ENCODE peak calls at places on chromosomes 6 and 20, in seven cellular contexts. One of them, this sample, is unnamed.

GRCh38 chr6:109452181-109452580 is 3.4 kb downstream of the MICAL1 start:
- DNase-seq in COR-L47: no peak
- DNase-seq in HCEC 1CT: no peak
- DNase-seq in LHCN-M2: no peak
- DNase-seq in mesendoderm: no peak
- DNase-seq in ovary: no peak
- DNase-seq in cardiac fibroblast: no peak
- DNase-seq in this sample: no peak

GRCh38 chr20:34316191-34316814 is 13.1 kb upstream of the AHCY start:
- DNase-seq in LHCN-M2: peak
- DNase-seq in ovary: no peak
- DNase-seq in cardiac fibroblast: peak
- DNase-seq in HCEC 1CT: peak
- DNase-seq in mesendoderm: no peak
- DNase-seq in COR-L47: no peak
- DNase-seq in this sample: peak

GRCh38 chr20:3174442-3175263 is 1.3 kb upstream of the LZTS3 start:
- DNase-seq in cardiac fibroblast: peak
- DNase-seq in COR-L47: no peak
- DNase-seq in HCEC 1CT: peak
- DNase-seq in mesendoderm: peak
- DNase-seq in ovary: no peak
- DNase-seq in LHCN-M2: no peak
- DNase-seq in this sample: peak

GRCh38 chr6:5199203-5200101 is 61.3 kb downstream of the LYRM4 start:
- DNase-seq in ovary: no peak
- DNase-seq in cardiac fibroblast: no peak
- DNase-seq in mesendoderm: no peak
- DNase-seq in COR-L47: no peak
- DNase-seq in LHCN-M2: no peak
- DNase-seq in HCEC 1CT: no peak
- DNase-seq in this sample: no peak

GRCh38 chr6:42131531-42131930 is 10.9 kb downstream of the C6orf132 start:
- DNase-seq in mesendoderm: no peak
- DNase-seq in LHCN-M2: peak
- DNase-seq in ovary: no peak
- DNase-seq in cardiac fibroblast: peak
- DNase-seq in HCEC 1CT: peak
- DNase-seq in COR-L47: no peak
- DNase-seq in this sample: peak

GRCh38 chr6:87154641-87155271 is 609 bp upstream of the ZNF292 start:
- DNase-seq in HCEC 1CT: peak
- DNase-seq in mesendoderm: peak
- DNase-seq in cardiac fibroblast: peak
- DNase-seq in LHCN-M2: peak
- DNase-seq in ovary: no peak
- DNase-seq in COR-L47: peak
- DNase-seq in this sample: peak

GRCh38 chr6:128519132-128519930 is 1.1 kb downstream of the PTPRK start:
- DNase-seq in HCEC 1CT: peak
- DNase-seq in LHCN-M2: peak
- DNase-seq in mesendoderm: peak
- DNase-seq in COR-L47: peak
- DNase-seq in cardiac fibroblast: peak
- DNase-seq in ovary: peak
- DNase-seq in this sample: peak

GRCh38 chr20:49457444-49457843 is 25.0 kb downstream of the KCNB1 start:
- DNase-seq in cardiac fibroblast: no peak
- DNase-seq in COR-L47: no peak
- DNase-seq in HCEC 1CT: no peak
- DNase-seq in LHCN-M2: no peak
- DNase-seq in ovary: no peak
- DNase-seq in mesendoderm: peak
- DNase-seq in this sample: no peak

GRCh38 chr6:44131880-44132279 is 4.5 kb downstream of the TMEM63B start:
- DNase-seq in HCEC 1CT: no peak
- DNase-seq in COR-L47: peak
- DNase-seq in ovary: no peak
- DNase-seq in LHCN-M2: no peak
- DNase-seq in mesendoderm: no peak
- DNase-seq in cardiac fibroblast: no peak
- DNase-seq in this sample: no peak

GRCh38 chr6:71419954-71420692 is 131.5 kb downstream of the OGFRL1 start:
- DNase-seq in mesendoderm: peak
- DNase-seq in HCEC 1CT: peak
- DNase-seq in LHCN-M2: peak
- DNase-seq in ovary: peak
- DNase-seq in cardiac fibroblast: peak
- DNase-seq in COR-L47: peak
- DNase-seq in this sample: peak

GRCh38 chr20:58603656-58604184 is 47.4 kb upstream of the STX16 start:
- DNase-seq in mesendoderm: peak
- DNase-seq in HCEC 1CT: peak
- DNase-seq in COR-L47: no peak
- DNase-seq in cardiac fibroblast: peak
- DNase-seq in LHCN-M2: no peak
- DNase-seq in ovary: no peak
- DNase-seq in this sample: no peak

GRCh38 chr6:17311595-17312311 is 30.6 kb downstream of the RBM24 start:
- DNase-seq in ovary: no peak
- DNase-seq in HCEC 1CT: no peak
- DNase-seq in LHCN-M2: peak
- DNase-seq in cardiac fibroblast: peak
- DNase-seq in COR-L47: no peak
- DNase-seq in mesendoderm: peak
- DNase-seq in this sample: peak

GRCh38 chr6:120056085-120056484 is 706.5 kb upstream of the MAN1A1 start:
- DNase-seq in HCEC 1CT: no peak
- DNase-seq in ovary: no peak
- DNase-seq in cardiac fibroblast: peak
- DNase-seq in COR-L47: no peak
- DNase-seq in mesendoderm: peak
- DNase-seq in LHCN-M2: peak
- DNase-seq in this sample: peak

GRCh38 chr20:32278199-32278643 is 770 bp downstream of the KIF3B start:
- DNase-seq in cardiac fibroblast: peak
- DNase-seq in HCEC 1CT: no peak
- DNase-seq in COR-L47: no peak
- DNase-seq in mesendoderm: peak
- DNase-seq in LHCN-M2: no peak
- DNase-seq in ovary: no peak
- DNase-seq in this sample: no peak

GRCh38 chr6:108559884-108560462 is 744 bp upstream of the FOXO3 start:
- DNase-seq in cardiac fibroblast: peak
- DNase-seq in LHCN-M2: peak
- DNase-seq in COR-L47: peak
- DNase-seq in HCEC 1CT: peak
- DNase-seq in mesendoderm: peak
- DNase-seq in ovary: peak
- DNase-seq in this sample: peak

GRCh38 chr6:149129401-149130077 is 188.0 kb upstream of the TAB2 start:
- DNase-seq in ovary: no peak
- DNase-seq in mesendoderm: no peak
- DNase-seq in cardiac fibroblast: peak
- DNase-seq in HCEC 1CT: peak
- DNase-seq in LHCN-M2: peak
- DNase-seq in COR-L47: no peak
- DNase-seq in this sample: peak

GRCh38 chr6:157667211-157668033 is 155.6 kb upstream of the SNX9 start:
- DNase-seq in COR-L47: peak
- DNase-seq in cardiac fibroblast: peak
- DNase-seq in HCEC 1CT: peak
- DNase-seq in LHCN-M2: peak
- DNase-seq in ovary: peak
- DNase-seq in mesendoderm: peak
- DNase-seq in this sample: peak

GRCh38 chr6:168050225-168050796 is 28.7 kb downstream of the FRMD1 start:
- DNase-seq in ovary: no peak
- DNase-seq in mesendoderm: no peak
- DNase-seq in COR-L47: no peak
- DNase-seq in LHCN-M2: no peak
- DNase-seq in HCEC 1CT: no peak
- DNase-seq in cardiac fibroblast: no peak
- DNase-seq in this sample: no peak

GRCh38 chr6:47455533-47456209 is 21.9 kb upstream of the CD2AP start:
- DNase-seq in COR-L47: no peak
- DNase-seq in HCEC 1CT: no peak
- DNase-seq in mesendoderm: no peak
- DNase-seq in cardiac fibroblast: no peak
- DNase-seq in LHCN-M2: no peak
- DNase-seq in ovary: no peak
- DNase-seq in this sample: peak

GRCh38 chr6:77040566-77041195 is 422.6 kb downstream of the HTR1B start:
- DNase-seq in LHCN-M2: peak
- DNase-seq in COR-L47: no peak
- DNase-seq in HCEC 1CT: peak
- DNase-seq in ovary: no peak
- DNase-seq in cardiac fibroblast: peak
- DNase-seq in mesendoderm: no peak
- DNase-seq in this sample: peak

GRCh38 chr6:19803331-19804330 is 33.5 kb upstream of the ID4 start:
- DNase-seq in COR-L47: no peak
- DNase-seq in HCEC 1CT: no peak
- DNase-seq in ovary: no peak
- DNase-seq in mesendoderm: no peak
- DNase-seq in LHCN-M2: peak
- DNase-seq in cardiac fibroblast: peak
- DNase-seq in this sample: peak

GRCh38 chr6:29790626-29791025 is 37.0 kb upstream of the HLA-G start:
- DNase-seq in COR-L47: no peak
- DNase-seq in mesendoderm: no peak
- DNase-seq in ovary: no peak
- DNase-seq in LHCN-M2: no peak
- DNase-seq in HCEC 1CT: no peak
- DNase-seq in cardiac fibroblast: no peak
- DNase-seq in this sample: no peak

GRCh38 chr20:32031007-32031958 is 20.8 kb upstream of the HCK start:
- DNase-seq in cardiac fibroblast: peak
- DNase-seq in LHCN-M2: peak
- DNase-seq in ovary: peak
- DNase-seq in mesendoderm: peak
- DNase-seq in HCEC 1CT: peak
- DNase-seq in COR-L47: peak
- DNase-seq in this sample: peak

GRCh38 chr6:147738089-147738488 is 229.6 kb downstream of the SAMD5 start:
- DNase-seq in LHCN-M2: no peak
- DNase-seq in cardiac fibroblast: no peak
- DNase-seq in ovary: no peak
- DNase-seq in mesendoderm: no peak
- DNase-seq in COR-L47: no peak
- DNase-seq in HCEC 1CT: no peak
- DNase-seq in this sample: no peak

GRCh38 chr20:63738687-63739128 is 868 bp upstream of the SLC2A4RG start:
- DNase-seq in cardiac fibroblast: peak
- DNase-seq in LHCN-M2: no peak
- DNase-seq in HCEC 1CT: no peak
- DNase-seq in mesendoderm: peak
- DNase-seq in COR-L47: no peak
- DNase-seq in ovary: peak
- DNase-seq in this sample: peak

GRCh38 chr6:1554881-1555569 is 54.7 kb upstream of the FOXC1 start:
- DNase-seq in cardiac fibroblast: peak
- DNase-seq in COR-L47: no peak
- DNase-seq in mesendoderm: no peak
- DNase-seq in ovary: peak
- DNase-seq in HCEC 1CT: peak
- DNase-seq in LHCN-M2: peak
- DNase-seq in this sample: peak